ENCODE peak calls at places on chromosomes 13 and 19, in five cellular contexts. One of them, this sample, is unnamed.
A peak's percentile ranks its signal among the peaks of the same experiment; 100 is the strongest.

GRCh38 chr13:71877280-71877653 is 10.3 kb upstream of the DACH1 start:
- DNase-seq in right cardiac atrium: no peak
- DNase-seq in heart right ventricle: no peak
- DNase-seq in CD4-positive, alpha-beta memory T cell: no peak
- DNase-seq in epithelial cell of prostate: no peak
- DNase-seq in this sample: no peak

GRCh38 chr13:33205804-33206221 is 79.7 kb downstream of the STARD13 start:
- DNase-seq in right cardiac atrium: no peak
- DNase-seq in heart right ventricle: no peak
- DNase-seq in CD4-positive, alpha-beta memory T cell: no peak
- DNase-seq in epithelial cell of prostate: no peak
- DNase-seq in this sample: no peak

GRCh38 chr19:58557253-58558065 is 952 bp downstream of the UBE2M start:
- DNase-seq in right cardiac atrium: no peak
- DNase-seq in heart right ventricle: no peak
- DNase-seq in CD4-positive, alpha-beta memory T cell: no peak
- DNase-seq in epithelial cell of prostate: no peak
- DNase-seq in this sample: no peak

GRCh38 chr13:109700176-109700575 is 86.2 kb downstream of the IRS2 start:
- DNase-seq in right cardiac atrium: peak; percentile 83
- DNase-seq in heart right ventricle: peak; percentile 78
- DNase-seq in CD4-positive, alpha-beta memory T cell: no peak
- DNase-seq in epithelial cell of prostate: peak; percentile 22
- DNase-seq in this sample: peak; percentile 20

GRCh38 chr19:2118438-2118837 is 21.7 kb downstream of the IZUMO4 start:
- DNase-seq in right cardiac atrium: no peak
- DNase-seq in heart right ventricle: peak; percentile 7
- DNase-seq in CD4-positive, alpha-beta memory T cell: no peak
- DNase-seq in epithelial cell of prostate: no peak
- DNase-seq in this sample: no peak

GRCh38 chr19:41802770-41803169 is 6.4 kb downstream of the CEACAM3 start:
- DNase-seq in right cardiac atrium: no peak
- DNase-seq in heart right ventricle: no peak
- DNase-seq in CD4-positive, alpha-beta memory T cell: no peak
- DNase-seq in epithelial cell of prostate: no peak
- DNase-seq in this sample: no peak

GRCh38 chr19:9608912-9609311 is 12.1 kb downstream of the ZNF561 start:
- DNase-seq in right cardiac atrium: no peak
- DNase-seq in heart right ventricle: no peak
- DNase-seq in CD4-positive, alpha-beta memory T cell: no peak
- DNase-seq in epithelial cell of prostate: no peak
- DNase-seq in this sample: no peak

GRCh38 chr13:51793570-51794273 is 10.2 kb downstream of the DHRS12 start:
- DNase-seq in right cardiac atrium: no peak
- DNase-seq in heart right ventricle: no peak
- DNase-seq in CD4-positive, alpha-beta memory T cell: no peak
- DNase-seq in epithelial cell of prostate: peak; percentile 51
- DNase-seq in this sample: peak; percentile 69

GRCh38 chr19:6760606-6761005 is 6.6 kb downstream of the SH2D3A start:
- DNase-seq in right cardiac atrium: no peak
- DNase-seq in heart right ventricle: no peak
- DNase-seq in CD4-positive, alpha-beta memory T cell: no peak
- DNase-seq in epithelial cell of prostate: no peak
- DNase-seq in this sample: no peak

GRCh38 chr19:30022659-30023058 is 80.6 kb downstream of the URI1 start:
- DNase-seq in right cardiac atrium: no peak
- DNase-seq in heart right ventricle: no peak
- DNase-seq in CD4-positive, alpha-beta memory T cell: no peak
- DNase-seq in epithelial cell of prostate: no peak
- DNase-seq in this sample: no peak

GRCh38 chr13:29704648-29705047 is 109.2 kb upstream of the SLC7A1 start:
- DNase-seq in right cardiac atrium: no peak
- DNase-seq in heart right ventricle: peak; percentile 25
- DNase-seq in CD4-positive, alpha-beta memory T cell: no peak
- DNase-seq in epithelial cell of prostate: no peak
- DNase-seq in this sample: no peak

DNA sequence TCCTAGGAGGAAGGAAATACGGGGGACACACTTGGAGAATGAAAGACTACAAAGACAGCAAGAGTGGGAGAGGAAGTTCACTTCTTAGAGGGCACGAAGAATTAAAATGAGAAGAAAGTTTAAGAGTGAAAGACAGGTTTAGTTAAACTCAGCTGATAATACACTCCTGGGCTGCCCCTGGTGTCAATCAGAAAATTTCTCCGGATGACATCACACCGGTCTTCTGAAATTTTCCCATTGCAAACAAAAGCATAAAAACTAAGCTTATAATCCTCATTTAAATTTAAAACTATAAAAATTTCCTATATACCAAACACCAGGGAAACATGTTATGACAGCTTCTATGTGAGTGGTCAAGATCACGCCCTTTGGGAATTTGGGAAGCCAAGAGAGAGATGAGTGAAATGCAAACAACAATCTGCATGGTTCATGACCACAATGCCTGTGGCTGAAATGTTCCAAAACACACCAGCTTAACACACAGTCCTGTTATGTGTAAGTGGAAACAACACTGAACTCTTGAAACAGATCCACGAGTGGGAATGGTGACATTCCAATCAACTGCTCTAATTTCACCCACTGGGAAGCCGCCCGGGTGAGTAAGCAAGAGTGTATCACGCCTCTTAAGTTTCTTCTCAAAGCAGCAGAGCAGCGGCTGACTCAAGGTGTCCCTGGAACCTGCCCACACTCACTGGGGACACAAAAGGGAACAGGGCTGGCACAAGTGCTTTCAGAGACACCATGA is 49.0 kb downstream of the BRD4 start:
- DNase-seq in right cardiac atrium: peak; percentile 52
- DNase-seq in heart right ventricle: no peak
- DNase-seq in CD4-positive, alpha-beta memory T cell: no peak
- DNase-seq in epithelial cell of prostate: no peak
- DNase-seq in this sample: no peak
- H3K27ac ChIP-seq in right cardiac atrium: peak overlapping the region; percentile 51
- H3K27ac ChIP-seq in heart right ventricle: peak overlapping the region; percentile 20
- H3K27ac ChIP-seq in CD4-positive, alpha-beta memory T cell: peak overlapping the region; percentile 17
- H3K27ac ChIP-seq in epithelial cell of prostate: peak overlapping the region; percentile 94
- H3K27ac ChIP-seq in this sample: peak overlapping the region; percentile 93

GRCh38 chr19:4504297-4504701 is 14.0 kb downstream of the PLIN4 start:
- DNase-seq in right cardiac atrium: no peak
- DNase-seq in heart right ventricle: no peak
- DNase-seq in CD4-positive, alpha-beta memory T cell: no peak
- DNase-seq in epithelial cell of prostate: no peak
- DNase-seq in this sample: no peak
- H3K27ac ChIP-seq in right cardiac atrium: no peak overlapping the region
- H3K27ac ChIP-seq in heart right ventricle: no peak overlapping the region
- H3K27ac ChIP-seq in CD4-positive, alpha-beta memory T cell: no peak overlapping the region
- H3K27ac ChIP-seq in epithelial cell of prostate: no peak overlapping the region
- H3K27ac ChIP-seq in this sample: peak overlapping the region; percentile 40

GRCh38 chr13:21884299-21884878 is 213.5 kb downstream of the FGF9 start:
- DNase-seq in right cardiac atrium: no peak
- DNase-seq in heart right ventricle: no peak
- DNase-seq in CD4-positive, alpha-beta memory T cell: no peak
- DNase-seq in epithelial cell of prostate: no peak
- DNase-seq in this sample: no peak

GRCh38 chr13:21884965-21885567 is 214.2 kb downstream of the FGF9 start:
- DNase-seq in right cardiac atrium: no peak
- DNase-seq in heart right ventricle: no peak
- DNase-seq in CD4-positive, alpha-beta memory T cell: no peak
- DNase-seq in epithelial cell of prostate: no peak
- DNase-seq in this sample: no peak

GRCh38 chr13:21885714-21886224 is 214.9 kb downstream of the FGF9 start:
- DNase-seq in right cardiac atrium: no peak
- DNase-seq in heart right ventricle: no peak
- DNase-seq in CD4-positive, alpha-beta memory T cell: no peak
- DNase-seq in epithelial cell of prostate: no peak
- DNase-seq in this sample: no peak
- H3K27ac ChIP-seq in right cardiac atrium: no peak overlapping the region
- H3K27ac ChIP-seq in heart right ventricle: no peak overlapping the region
- H3K27ac ChIP-seq in CD4-positive, alpha-beta memory T cell: no peak overlapping the region
- H3K27ac ChIP-seq in epithelial cell of prostate: no peak overlapping the region
- H3K27ac ChIP-seq in this sample: no peak overlapping the region

GRCh38 chr13:41614671-41615519 is 157.5 kb downstream of the RGCC start:
- DNase-seq in right cardiac atrium: no peak
- DNase-seq in heart right ventricle: no peak
- DNase-seq in CD4-positive, alpha-beta memory T cell: no peak
- DNase-seq in epithelial cell of prostate: no peak
- DNase-seq in this sample: no peak

GRCh38 chr13:41615520-41615838 is 158.1 kb downstream of the RGCC start:
- DNase-seq in right cardiac atrium: no peak
- DNase-seq in heart right ventricle: no peak
- DNase-seq in CD4-positive, alpha-beta memory T cell: no peak
- DNase-seq in epithelial cell of prostate: no peak
- DNase-seq in this sample: no peak

GRCh38 chr13:41613984-41614581 is 156.7 kb downstream of the RGCC start:
- DNase-seq in right cardiac atrium: peak; percentile 55
- DNase-seq in heart right ventricle: peak; percentile 48
- DNase-seq in CD4-positive, alpha-beta memory T cell: no peak
- DNase-seq in epithelial cell of prostate: no peak
- DNase-seq in this sample: no peak

GRCh38 chr13:41611385-41611784 is 154.0 kb downstream of the RGCC start:
- DNase-seq in right cardiac atrium: no peak
- DNase-seq in heart right ventricle: no peak
- DNase-seq in CD4-positive, alpha-beta memory T cell: no peak
- DNase-seq in epithelial cell of prostate: no peak
- DNase-seq in this sample: no peak

DNA sequence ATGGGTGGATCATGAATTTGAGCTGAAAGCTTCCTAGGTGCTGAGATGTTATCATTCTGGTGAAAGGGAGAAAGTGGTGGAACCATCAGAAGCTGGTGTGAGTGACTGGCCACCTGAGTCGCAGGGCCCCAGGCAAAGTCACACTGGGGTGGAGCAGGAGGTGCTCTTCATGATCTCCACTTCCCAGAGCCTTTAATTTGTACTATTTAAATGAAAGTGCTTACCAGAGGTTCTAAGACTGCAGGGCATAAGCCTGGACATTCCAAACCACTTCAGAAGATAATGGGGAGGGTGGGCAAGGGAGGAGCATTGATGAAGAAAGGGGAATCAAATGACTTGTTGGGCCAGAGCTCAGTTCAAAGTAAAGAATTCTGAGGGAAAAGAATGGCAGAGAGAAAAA is 156.1 kb downstream of the RGCC start:
- DNase-seq in right cardiac atrium: no peak
- DNase-seq in heart right ventricle: no peak
- DNase-seq in CD4-positive, alpha-beta memory T cell: no peak
- DNase-seq in epithelial cell of prostate: no peak
- DNase-seq in this sample: no peak
- H3K27ac ChIP-seq in right cardiac atrium: peak overlapping the region; percentile 72
- H3K27ac ChIP-seq in heart right ventricle: peak overlapping the region; percentile 84
- H3K27ac ChIP-seq in CD4-positive, alpha-beta memory T cell: no peak overlapping the region
- H3K27ac ChIP-seq in epithelial cell of prostate: peak overlapping the region; percentile 24
- H3K27ac ChIP-seq in this sample: no peak overlapping the region

GRCh38 chr13:21075303-21076264 is 14.2 kb upstream of the LATS2 start:
- DNase-seq in right cardiac atrium: no peak
- DNase-seq in heart right ventricle: peak; percentile 48
- DNase-seq in CD4-positive, alpha-beta memory T cell: peak; percentile 6
- DNase-seq in epithelial cell of prostate: no peak
- DNase-seq in this sample: no peak

GRCh38 chr13:21071894-21072293 is 10.5 kb upstream of the LATS2 start:
- DNase-seq in right cardiac atrium: no peak
- DNase-seq in heart right ventricle: no peak
- DNase-seq in CD4-positive, alpha-beta memory T cell: no peak
- DNase-seq in epithelial cell of prostate: no peak
- DNase-seq in this sample: no peak

GRCh38 chr13:21077360-21078353 is 16.3 kb upstream of the LATS2 start:
- DNase-seq in right cardiac atrium: no peak
- DNase-seq in heart right ventricle: no peak
- DNase-seq in CD4-positive, alpha-beta memory T cell: no peak
- DNase-seq in epithelial cell of prostate: no peak
- DNase-seq in this sample: no peak

GRCh38 chr13:21076265-21076653 is 14.9 kb upstream of the LATS2 start:
- DNase-seq in right cardiac atrium: no peak
- DNase-seq in heart right ventricle: no peak
- DNase-seq in CD4-positive, alpha-beta memory T cell: no peak
- DNase-seq in epithelial cell of prostate: no peak
- DNase-seq in this sample: no peak

GRCh38 chr13:21074601-21075302 is 13.4 kb upstream of the LATS2 start:
- DNase-seq in right cardiac atrium: peak; percentile 59
- DNase-seq in heart right ventricle: no peak
- DNase-seq in CD4-positive, alpha-beta memory T cell: peak; percentile 8
- DNase-seq in epithelial cell of prostate: no peak
- DNase-seq in this sample: no peak
- H3K27ac ChIP-seq in right cardiac atrium: peak overlapping the region; percentile 6
- H3K27ac ChIP-seq in heart right ventricle: peak overlapping the region; percentile 82
- H3K27ac ChIP-seq in CD4-positive, alpha-beta memory T cell: no peak overlapping the region
- H3K27ac ChIP-seq in epithelial cell of prostate: no peak overlapping the region
- H3K27ac ChIP-seq in this sample: peak overlapping the region; percentile 12

GRCh38 chr13:112806761-112807652 is 117.2 kb downstream of the ATP11A start:
- DNase-seq in right cardiac atrium: no peak
- DNase-seq in heart right ventricle: no peak
- DNase-seq in CD4-positive, alpha-beta memory T cell: no peak
- DNase-seq in epithelial cell of prostate: no peak
- DNase-seq in this sample: no peak
- H3K27ac ChIP-seq in right cardiac atrium: no peak overlapping the region
- H3K27ac ChIP-seq in heart right ventricle: no peak overlapping the region
- H3K27ac ChIP-seq in CD4-positive, alpha-beta memory T cell: no peak overlapping the region
- H3K27ac ChIP-seq in epithelial cell of prostate: no peak overlapping the region
- H3K27ac ChIP-seq in this sample: no peak overlapping the region

This sample was measured in RWPE1.